ENCODE peak calls at places on chromosomes 16 and 17, in eight cellular contexts. H is stomach, I is A549, Q is ovary, M is sigmoid colon, Y is H1, X is esophagus muscularis mucosa, U is tibial nerve. A is an unnamed sample.

GRCh38 chr17:50470451-50470850 is 1.8 kb upstream of the CHAD start:
- DNase-seq in U (no peak), Y (no peak), Q (no peak), M (peak), H (no peak), I (no peak), X (no peak), A (no peak)

GRCh38 chr17:52145496-52145895 is 13.0 kb downstream of the CA10 start:
- DNase-seq in M (no peak), U (no peak), X (no peak), H (no peak), Y (no peak), I (no peak), Q (no peak), A (no peak)

GRCh38 chr17:74742153-74742515 is 5.1 kb downstream of the RAB37 start:
- DNase-seq in U (no peak), X (no peak), I (no peak), H (no peak), M (no peak), Q (no peak), Y (no peak), A (no peak)

GRCh38 chr17:17363638-17364337 is 60.6 kb downstream of the NT5M start:
- DNase-seq in I (no peak), M (peak), Y (no peak), Q (no peak), H (no peak), X (no peak), U (no peak), A (no peak)

GRCh38 chr16:85431431-85432124 is 181.5 kb upstream of the GSE1 start:
- DNase-seq in I (no peak), X (no peak), H (no peak), M (peak), Q (no peak), Y (peak), U (no peak), A (peak)

GRCh38 chr17:74990581-74991105 is 3.2 kb downstream of the CDR2L start:
- DNase-seq in I (no peak), Q (no peak), H (no peak), U (no peak), M (no peak), Y (no peak), X (no peak), A (no peak)

GRCh38 chr16:80277182-80277581 is 263.6 kb upstream of the DYNLRB2 start:
- DNase-seq in X (no peak), M (no peak), Q (no peak), U (no peak), H (no peak), I (no peak), Y (peak), A (no peak)

GRCh38 chr16:3454093-3454492 is 10.6 kb downstream of the NAA60 start:
- DNase-seq in U (no peak), I (peak), Q (no peak), M (no peak), H (peak), Y (no peak), X (no peak), A (no peak)

GRCh38 chr16:81556715-81557284 is 112.2 kb downstream of the CMIP start:
- DNase-seq in X (no peak), M (no peak), H (no peak), Y (no peak), Q (no peak), U (no peak), I (no peak), A (no peak)

GRCh38 chr17:59627269-59627668 is 7.6 kb downstream of the CLTC start:
- DNase-seq in M (no peak), I (no peak), U (no peak), X (no peak), H (no peak), Q (no peak), Y (no peak), A (no peak)

GRCh38 chr16:89448656-89449055 is 41.7 kb downstream of the ANKRD11 start:
- DNase-seq in U (no peak), X (no peak), Y (no peak), M (no peak), H (peak), Q (no peak), I (no peak), A (peak)

GRCh38 chr17:1228752-1229353 is 41.4 kb upstream of the BHLHA9 start:
- DNase-seq in X (no peak), Y (peak), Q (no peak), I (no peak), M (no peak), U (no peak), H (no peak), A (peak)

GRCh38 chr16:4534151-4534790 is 4.3 kb downstream of the CDIP1 start:
- DNase-seq in Q (no peak), H (no peak), M (no peak), U (no peak), X (no peak), I (no peak), Y (no peak), A (no peak)

GRCh38 chr16:61834082-61834481 is 202.2 kb downstream of the CDH8 start:
- DNase-seq in X (no peak), U (no peak), Y (no peak), H (no peak), M (no peak), Q (no peak), I (no peak), A (no peak)

GRCh38 chr16:79651363-79651762 is 50.8 kb upstream of the MAF start:
- DNase-seq in H (peak), U (peak), M (peak), I (peak), X (no peak), Q (peak), Y (no peak), A (no peak)

GRCh38 chr17:73352261-73352660 is 40.5 kb upstream of the CDC42EP4 start:
- DNase-seq in X (no peak), H (no peak), Y (no peak), I (no peak), U (no peak), M (no peak), Q (no peak), A (no peak)

GRCh38 chr16:85461814-85462404 is 151.2 kb upstream of the GSE1 start:
- DNase-seq in H (no peak), I (no peak), U (no peak), Y (peak), X (no peak), M (peak), Q (peak), A (no peak)

GRCh38 chr17:43935204-43935925 is 6.9 kb downstream of the PPY start:
- DNase-seq in Q (no peak), I (no peak), X (no peak), H (no peak), Y (no peak), M (no peak), U (no peak), A (no peak)

GRCh38 chr16:57994778-57995177 is 5.7 kb downstream of the ZNF319 start:
- DNase-seq in X (no peak), M (no peak), Y (no peak), U (no peak), Q (no peak), I (peak), H (peak), A (no peak)

GRCh38 chr17:29246638-29247037 is at the start of gene CRYBA1:
- DNase-seq in I (no peak), Y (no peak), Q (no peak), H (no peak), U (no peak), M (no peak), X (peak), A (no peak)
- TF ChIP-seq CTCF in I (no peak), Y (no peak), Q (no peak), H (no peak), U (no peak), M (no peak), X (no peak), A (no peak)

DNA sequence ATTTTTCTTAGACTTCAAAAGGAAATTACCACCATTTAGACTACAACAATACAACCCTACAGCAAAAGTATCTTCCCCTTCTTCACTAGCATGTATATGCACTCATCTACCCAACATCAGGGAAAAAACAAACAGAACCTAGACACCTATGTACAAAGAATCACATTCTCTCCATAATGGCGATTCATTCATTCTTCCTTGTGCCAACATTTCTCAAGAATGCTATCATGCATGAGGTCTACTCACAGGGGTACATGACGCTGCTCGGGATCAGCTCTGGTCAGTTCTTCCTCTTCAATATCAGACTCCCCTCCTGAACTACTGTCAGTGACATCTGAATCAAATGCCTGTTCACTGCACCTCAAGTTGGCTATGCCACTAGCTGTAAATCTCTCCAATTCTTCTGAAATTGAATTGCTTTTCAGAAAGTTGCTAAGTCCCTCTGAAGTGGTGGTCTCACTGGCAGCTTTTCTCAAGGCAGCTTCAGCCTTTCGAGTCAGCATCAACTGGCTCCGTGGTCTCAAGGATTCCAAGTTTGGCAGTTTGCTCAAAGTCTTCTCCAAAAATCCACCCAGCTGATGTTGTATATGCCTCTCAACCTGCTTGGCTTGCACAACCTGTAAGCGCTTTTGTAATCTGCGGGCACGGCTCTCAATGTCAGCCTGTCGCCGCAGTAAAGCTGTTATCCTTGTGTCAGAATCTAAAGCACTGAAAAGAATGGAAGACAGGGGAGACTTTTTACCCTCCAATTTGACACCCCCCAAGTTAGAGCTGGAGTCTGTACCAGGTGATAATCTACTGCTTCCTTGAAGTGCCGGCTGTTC is 22.4 kb downstream of the KANSL1 start:
- DNase-seq in U (no peak), H (no peak), Y (no peak), X (no peak), M (no peak), Q (no peak), I (no peak), A (no peak)
- H3K4me3 ChIP-seq in U (no peak), H (no peak), Y (no peak), X (no peak), M (no peak), Q (no peak), I (no peak), A (no peak)

GRCh38 chr17:47413872-47414271 is 90.1 kb downstream of the EFCAB13 start:
- DNase-seq in M (no peak), U (no peak), X (no peak), I (no peak), Q (no peak), Y (no peak), H (no peak), A (no peak)
- TF ChIP-seq EP300 in M (no peak), U (no peak), X (no peak), I (no peak), Q (no peak), Y (no peak), H (no peak), A (no peak)

DNA sequence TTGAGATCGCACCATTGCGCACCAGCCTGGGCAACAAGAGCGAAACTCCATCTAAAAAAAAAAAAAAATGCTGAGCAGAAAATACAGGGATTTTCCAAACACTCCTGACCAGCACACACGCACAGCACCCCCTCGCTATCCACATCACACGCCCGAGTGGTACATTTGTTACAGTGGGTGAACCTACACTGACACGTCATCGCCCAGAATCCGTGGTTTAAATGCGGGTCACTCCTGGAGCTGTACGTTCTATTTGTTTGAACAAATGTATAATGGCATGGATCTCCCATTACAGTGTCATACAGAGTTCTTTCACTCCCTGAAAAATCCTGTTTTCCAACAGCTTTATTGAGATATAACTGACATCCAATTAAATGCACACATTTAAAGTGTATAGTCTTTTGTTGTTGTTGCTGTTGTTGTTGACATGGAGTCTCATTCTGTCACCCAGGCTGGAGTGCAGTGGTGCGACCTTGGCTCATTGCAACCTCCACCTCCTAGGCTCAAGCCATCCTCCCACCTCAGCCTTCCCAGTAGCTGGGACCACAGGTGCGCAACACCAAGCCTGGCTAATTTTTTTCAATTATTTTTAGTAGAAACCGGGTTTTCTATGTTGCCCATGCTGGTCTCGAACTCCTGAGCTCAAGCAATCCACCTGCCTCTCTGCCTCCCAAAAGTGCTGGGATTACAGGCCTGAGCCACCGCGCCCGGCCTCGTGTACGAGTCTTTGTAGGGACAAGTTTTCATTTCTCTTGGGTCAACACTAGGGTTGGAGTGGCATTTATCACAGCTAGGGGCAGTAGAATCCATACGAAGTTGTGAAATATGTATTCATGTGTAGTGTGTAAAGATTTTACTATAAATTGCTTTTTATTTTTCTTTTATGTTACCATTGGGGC is 4.4 kb upstream of the CARHSP1 start:
- DNase-seq in U (no peak), H (no peak), M (no peak), Y (no peak), I (no peak), Q (no peak), X (no peak), A (no peak)
- TF ChIP-seq CTCF in U (no peak), H (no peak), M (no peak), Y (peak), I (peak), Q (no peak), X (no peak), A (no peak)

GRCh38 chr17:13562271-13562800 is 39.4 kb downstream of the HS3ST3A1 start:
- DNase-seq in Q (peak), M (peak), I (peak), X (no peak), U (no peak), H (no peak), Y (no peak), A (no peak)
- H3K4me3 ChIP-seq in Q (no peak), M (no peak), I (no peak), X (no peak), U (no peak), H (no peak), Y (no peak), A (no peak)

DNA sequence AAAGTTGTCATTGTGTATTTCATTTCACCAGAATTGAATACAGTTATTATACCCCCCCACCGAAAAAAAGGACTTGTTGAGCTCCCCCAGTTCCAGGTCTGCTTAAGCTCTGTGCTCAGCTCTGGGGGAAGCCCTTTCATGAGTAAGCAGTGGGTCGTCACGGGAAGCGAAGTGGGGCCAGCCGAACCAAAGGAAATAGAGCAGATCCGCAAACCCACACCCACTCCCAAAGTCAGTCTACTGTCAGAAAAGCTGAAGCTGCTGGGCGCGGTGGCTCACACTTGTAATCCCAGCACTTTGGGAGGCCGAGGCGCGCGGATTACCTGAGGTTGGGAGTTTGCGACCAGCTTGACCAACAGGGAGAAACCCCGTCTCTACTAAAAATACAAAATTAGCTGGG is 50.1 kb downstream of the PECAM1 start:
- DNase-seq in U (no peak), Q (no peak), I (no peak), H (no peak), M (no peak), X (no peak), Y (no peak), A (peak)
- TF ChIP-seq EP300 in U (no peak), Q (no peak), I (no peak), H (no peak), M (no peak), X (no peak), Y (no peak), A (no peak)

GRCh38 chr16:69440236-69440635 is 15.8 kb downstream of the CYB5B start:
- DNase-seq in X (no peak), M (no peak), Q (no peak), U (no peak), H (no peak), Y (no peak), I (no peak), A (no peak)

GRCh38 chr16:69448470-69449193 is 24.2 kb downstream of the CYB5B start:
- DNase-seq in H (no peak), Q (no peak), I (peak), Y (no peak), M (no peak), X (no peak), U (no peak), A (no peak)

GRCh38 chr16:69444873-69445517 is 20.6 kb downstream of the CYB5B start:
- DNase-seq in X (no peak), H (no peak), Q (no peak), U (no peak), Y (no peak), M (no peak), I (no peak), A (no peak)

GRCh38 chr16:69438465-69438864 is 14.0 kb downstream of the CYB5B start:
- DNase-seq in X (no peak), H (no peak), Y (no peak), M (no peak), I (no peak), U (no peak), Q (no peak), A (no peak)

DNA sequence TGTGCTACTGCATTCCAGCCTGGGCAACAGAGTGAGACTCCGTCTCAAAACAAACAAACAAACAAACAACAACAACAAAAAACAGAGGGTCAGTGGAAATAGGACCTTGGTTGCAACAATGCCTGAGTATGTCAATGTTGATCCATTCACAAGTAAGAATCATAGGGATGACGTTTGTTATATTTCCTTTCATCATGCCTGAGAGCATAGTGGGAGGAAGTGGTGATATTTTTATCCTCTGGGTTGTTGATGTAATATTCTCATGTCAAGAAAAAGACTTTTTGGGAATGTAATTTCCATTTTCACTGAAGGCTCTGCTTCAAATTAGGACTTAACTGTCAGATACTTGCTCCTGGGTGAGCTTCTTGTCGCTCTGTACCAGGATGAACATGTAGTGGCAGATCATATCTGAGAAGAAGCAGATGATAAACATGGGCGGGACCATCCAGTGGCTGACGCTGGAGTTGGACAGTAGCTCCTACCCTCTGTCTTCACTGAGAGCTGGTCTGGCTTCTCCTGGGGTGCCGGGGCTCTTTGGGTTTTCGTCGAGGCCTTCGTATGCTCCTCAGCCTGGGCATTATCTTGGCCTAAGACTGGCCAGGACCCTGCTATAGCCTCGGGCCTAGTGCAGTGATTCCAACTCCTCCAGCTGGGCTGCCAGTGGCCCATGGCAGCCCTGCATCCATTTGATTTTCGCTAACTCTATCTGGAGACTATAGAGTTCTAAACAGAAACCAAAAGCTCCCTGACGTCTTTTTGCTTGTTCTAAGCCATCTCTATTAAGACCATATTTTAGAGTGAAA is 19.6 kb downstream of the CYB5B start:
- DNase-seq in H (no peak), M (peak), I (peak), Y (no peak), Q (peak), X (no peak), U (peak), A (no peak)
- TF ChIP-seq CTCF in H (no peak), M (no peak), I (no peak), Y (no peak), Q (no peak), X (no peak), U (no peak), A (no peak)

GRCh38 chr17:30924341-30924740 is 2.6 kb downstream of the ADAP2 start:
- DNase-seq in I (no peak), Y (no peak), X (no peak), M (peak), U (no peak), H (no peak), Q (no peak), A (no peak)

GRCh38 chr17:30920282-30920681 is 1.5 kb upstream of the ADAP2 start:
- DNase-seq in Q (no peak), M (no peak), U (no peak), X (no peak), Y (no peak), H (no peak), I (peak), A (no peak)

GRCh38 chr17:30920683-30921543 is 832 bp upstream of the ADAP2 start:
- DNase-seq in M (no peak), U (no peak), Y (no peak), H (no peak), I (no peak), X (no peak), Q (no peak), A (no peak)

GRCh38 chr17:30921544-30922196 is at the start of gene ADAP2:
- DNase-seq in U (peak), I (peak), H (peak), Y (peak), Q (no peak), X (no peak), M (peak), A (peak)

GRCh38 chr17:30922235-30922993 is 669 bp downstream of the ADAP2 start:
- DNase-seq in H (no peak), U (no peak), X (no peak), I (no peak), Q (no peak), Y (peak), M (peak), A (no peak)
- H3K4me3 ChIP-seq in H (peak), U (peak), X (peak), I (peak), Q (peak), Y (peak), M (peak), A (peak)

GRCh38 chr16:46756772-46757171 is 8.6 kb upstream of the MYLK3 start:
- DNase-seq in M (no peak), U (no peak), X (no peak), Y (no peak), Q (no peak), I (no peak), H (no peak), A (peak)

GRCh38 chr16:46753015-46753414 is 4.9 kb upstream of the MYLK3 start:
- DNase-seq in U (no peak), H (no peak), I (no peak), X (no peak), M (no peak), Y (no peak), Q (no peak), A (no peak)

GRCh38 chr16:46759309-46759708 is 11.2 kb upstream of the MYLK3 start:
- DNase-seq in I (no peak), H (no peak), U (no peak), M (no peak), X (no peak), Y (no peak), Q (no peak), A (no peak)

GRCh38 chr16:46762583-46762982 is 14.4 kb upstream of the MYLK3 start:
- DNase-seq in Q (no peak), Y (no peak), H (no peak), M (no peak), U (no peak), I (no peak), X (no peak), A (no peak)

GRCh38 chr16:46757339-46758050 is 9.4 kb upstream of the MYLK3 start:
- DNase-seq in I (no peak), U (no peak), X (no peak), Q (no peak), Y (no peak), H (peak), M (no peak), A (no peak)
- TF ChIP-seq EP300 in I (no peak), U (no peak), X (no peak), Q (no peak), Y (no peak), H (no peak), M (no peak), A (no peak)